ENCODE peak calls at places on chromosome 11, in nine cellular contexts. R, Z, V, T, S, D, W, F and I are unnamed samples.

GRCh38 chr11:61679893-61680621 is at the start of gene DAGLA:
- DNase-seq in R (peak; percentile 47), Z (peak; percentile 62), V (peak; percentile 90), T (peak; percentile 72), S (peak; percentile 82), D (peak; percentile 66), W (peak; percentile 79), F (peak; percentile 89), I (peak; percentile 33)

GRCh38 chr11:73374130-73374529 is 2.1 kb upstream of the RELT start:
- DNase-seq in R (no peak), Z (no peak), V (no peak), T (no peak), S (no peak), D (no peak), W (no peak), F (no peak), I (no peak)

GRCh38 chr11:12210200-12210599 is 99.8 kb downstream of the MICAL2 start:
- DNase-seq in R (no peak), Z (no peak), V (no peak), T (no peak), S (no peak), D (no peak), W (no peak), F (no peak), I (no peak)

GRCh38 chr11:67252831-67253239 is 13.4 kb upstream of the GRK2 start:
- DNase-seq in R (no peak), Z (no peak), V (no peak), T (peak; percentile 77), S (no peak), D (peak; percentile 49), W (no peak), F (no peak), I (peak; percentile 49)

GRCh38 chr11:61659413-61660196 is 20.6 kb upstream of the DAGLA start:
- DNase-seq in R (no peak), Z (no peak), V (no peak), T (no peak), S (no peak), D (no peak), W (no peak), F (no peak), I (no peak)

GRCh38 chr11:93370260-93370659 is 39.7 kb downstream of the DEUP1 start:
- DNase-seq in R (no peak), Z (no peak), V (no peak), T (no peak), S (no peak), D (no peak), W (no peak), F (no peak), I (peak; percentile 49)

GRCh38 chr11:100546714-100547113 is 140.4 kb upstream of the ARHGAP42 start:
- DNase-seq in R (no peak), Z (no peak), V (no peak), T (no peak), S (no peak), D (no peak), W (no peak), F (no peak), I (peak; percentile 83)

GRCh38 chr11:61954106-61955030 is 4.2 kb downstream of the BEST1 start:
- DNase-seq in R (no peak), Z (no peak), V (peak; percentile 53), T (peak; percentile 52), S (no peak), D (no peak), W (no peak), F (no peak), I (no peak)

GRCh38 chr11:2791521-2792375 is 92.0 kb upstream of the KCNQ1OT1 start:
- DNase-seq in R (no peak), Z (no peak), V (peak; percentile 53), T (no peak), S (peak; percentile 45), D (no peak), W (peak; percentile 39), F (peak; percentile 50), I (no peak)

GRCh38 chr11:120929664-120930154 is 94.2 kb upstream of the TBCEL start:
- DNase-seq in R (no peak), Z (no peak), V (peak; percentile 88), T (peak; percentile 76), S (no peak), D (peak; percentile 30), W (no peak), F (no peak), I (no peak)

GRCh38 chr11:126791446-126791845 is 209.1 kb downstream of the KIRREL3 start:
- DNase-seq in R (no peak), Z (no peak), V (peak; percentile 64), T (no peak), S (no peak), D (no peak), W (no peak), F (no peak), I (no peak)

GRCh38 chr11:94653561-94653960 is 86.4 kb downstream of the PIWIL4 start:
- DNase-seq in R (no peak), Z (no peak), V (peak; percentile 41), T (no peak), S (no peak), D (no peak), W (no peak), F (no peak), I (no peak)

GRCh38 chr11:106403751-106404150 is 326.3 kb downstream of the AASDHPPT start:
- DNase-seq in R (no peak), Z (no peak), V (no peak), T (no peak), S (no peak), D (no peak), W (no peak), F (no peak), I (no peak)

GRCh38 chr11:67492069-67492727 is 9.4 kb downstream of the AIP start:
- DNase-seq in R (no peak), Z (no peak), V (no peak), T (no peak), S (no peak), D (no peak), W (peak; percentile 52), F (peak; percentile 39), I (no peak)

GRCh38 chr11:47916361-47916841 is 64.0 kb upstream of the PTPRJ start:
- DNase-seq in R (no peak), Z (no peak), V (no peak), T (no peak), S (peak; percentile 54), D (no peak), W (no peak), F (peak; percentile 75), I (no peak)

GRCh38 chr11:112889446-112889845 is 71.8 kb upstream of the NCAM1 start:
- DNase-seq in R (no peak), Z (no peak), V (no peak), T (no peak), S (no peak), D (no peak), W (no peak), F (no peak), I (no peak)

GRCh38 chr11:123798513-123799252 is 7.5 kb downstream of the OR6M1 start:
- DNase-seq in R (no peak), Z (no peak), V (no peak), T (no peak), S (no peak), D (no peak), W (no peak), F (peak; percentile 43), I (peak; percentile 6)

GRCh38 chr11:75474878-75475766 is 42.1 kb upstream of the KLHL35 start:
- DNase-seq in R (no peak), Z (peak; percentile 55), V (peak; percentile 86), T (peak; percentile 91), S (peak; percentile 59), D (no peak), W (peak; percentile 77), F (no peak), I (no peak)

GRCh38 chr11:57458410-57459111 is 1.8 kb upstream of the RTN4RL2 start:
- DNase-seq in R (no peak), Z (peak; percentile 50), V (peak; percentile 92), T (peak; percentile 58), S (peak; percentile 70), D (no peak), W (peak; percentile 58), F (peak; percentile 62), I (no peak)

GRCh38 chr11:57459112-57460016 is 964 bp upstream of the RTN4RL2 start:
- DNase-seq in R (no peak), Z (no peak), V (peak; percentile 75), T (peak; percentile 50), S (peak; percentile 23), D (no peak), W (peak; percentile 48), F (peak; percentile 33), I (no peak)

GRCh38 chr11:57456960-57457642 is 3.2 kb upstream of the RTN4RL2 start:
- DNase-seq in R (peak; percentile 86), Z (peak; percentile 95), V (peak; percentile 97), T (peak; percentile 82), S (peak; percentile 90), D (peak; percentile 80), W (peak; percentile 87), F (peak; percentile 88), I (peak; percentile 68)

GRCh38 chr11:57457643-57458023 is 2.7 kb upstream of the RTN4RL2 start:
- DNase-seq in R (no peak), Z (no peak), V (no peak), T (no peak), S (no peak), D (no peak), W (no peak), F (no peak), I (no peak)

GRCh38 chr11:57458060-57458409 is 2.3 kb upstream of the RTN4RL2 start:
- DNase-seq in R (no peak), Z (no peak), V (peak; percentile 67), T (no peak), S (no peak), D (no peak), W (peak; percentile 54), F (no peak), I (no peak)
- H3K4me3 ChIP-seq in R (no peak overlapping the region), Z (peak overlapping the region; percentile 17), V (peak overlapping the region; percentile 65), T (no peak overlapping the region), S (no peak overlapping the region), D (peak overlapping the region; percentile 74), W (no peak overlapping the region), F (no peak overlapping the region), I (peak overlapping the region; percentile 27)

GRCh38 chr11:14144905-14145304 is 182.4 kb downstream of the SPON1 start:
- DNase-seq in R (no peak), Z (no peak), V (no peak), T (no peak), S (no peak), D (no peak), W (no peak), F (no peak), I (no peak)
- H3K4me3 ChIP-seq in R (no peak overlapping the region), Z (no peak overlapping the region), V (no peak overlapping the region), T (no peak overlapping the region), S (no peak overlapping the region), D (no peak overlapping the region), W (no peak overlapping the region), F (no peak overlapping the region), I (no peak overlapping the region)

DNA sequence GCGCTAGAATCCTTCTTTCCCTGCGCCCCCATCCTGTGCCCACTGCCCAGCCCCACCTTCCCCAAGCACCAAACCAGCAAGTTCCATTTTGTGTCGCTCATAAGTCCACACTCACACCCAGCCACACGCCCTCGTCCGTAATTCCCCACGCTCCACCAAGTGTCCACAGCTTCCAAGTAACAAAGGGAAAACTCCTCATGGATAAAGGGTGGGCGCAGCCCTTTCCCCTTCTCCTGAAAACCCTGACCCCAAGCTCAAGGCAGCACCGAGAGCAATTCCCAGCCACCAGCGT is 463 bp downstream of the FXYD6 start:
- DNase-seq in R (no peak), Z (no peak), V (no peak), T (no peak), S (no peak), D (no peak), W (no peak), F (no peak), I (no peak)
- H3K4me3 ChIP-seq in R (no peak overlapping the region), Z (peak overlapping the region; percentile 44), V (peak overlapping the region; percentile 87), T (no peak overlapping the region), S (peak overlapping the region; percentile 56), D (peak overlapping the region; percentile 47), W (no peak overlapping the region), F (peak overlapping the region; percentile 7), I (peak overlapping the region; percentile 25)

GRCh38 chr11:64863381-64864060 is 14.9 kb downstream of the EHD1 start:
- DNase-seq in R (no peak), Z (no peak), V (peak; percentile 56), T (no peak), S (peak; percentile 68), D (no peak), W (peak; percentile 62), F (no peak), I (no peak)
- H3K4me3 ChIP-seq in R (no peak overlapping the region), Z (no peak overlapping the region), V (no peak overlapping the region), T (no peak overlapping the region), S (no peak overlapping the region), D (no peak overlapping the region), W (no peak overlapping the region), F (no peak overlapping the region), I (no peak overlapping the region)